ENCODE peak calls at places on chromosome 2, in ten cellular contexts. One of them, this sample, is unnamed.

GRCh38 chr2:191566347-191566746 is 111.6 kb upstream of the NABP1 start:
- DNase-seq in tibial nerve: peak; percentile 79
- DNase-seq in SJSA1: peak; percentile 77
- DNase-seq in NT2/D1: peak; percentile 74
- DNase-seq in cardiac muscle cell: peak; percentile 73
- DNase-seq in neural progenitor cell: peak; percentile 82
- DNase-seq in ovary: no peak
- DNase-seq in spleen: no peak
- DNase-seq in pancreas: peak; percentile 62
- DNase-seq in heart right ventricle: no peak
- DNase-seq in this sample: peak; percentile 47

GRCh38 chr2:46490521-46491141 is 11.3 kb downstream of the TMEM247 start:
- DNase-seq in tibial nerve: peak; percentile 49
- DNase-seq in NT2/D1: no peak
- DNase-seq in pancreas: no peak
- DNase-seq in ovary: peak; percentile 68
- DNase-seq in neural progenitor cell: no peak
- DNase-seq in spleen: peak; percentile 86
- DNase-seq in SJSA1: no peak
- DNase-seq in cardiac muscle cell: peak; percentile 66
- DNase-seq in heart right ventricle: peak; percentile 61
- DNase-seq in this sample: no peak

GRCh38 chr2:178233428-178233827 is 39.1 kb downstream of the OSBPL6 start:
- DNase-seq in spleen: no peak
- DNase-seq in cardiac muscle cell: no peak
- DNase-seq in NT2/D1: no peak
- DNase-seq in pancreas: no peak
- DNase-seq in SJSA1: no peak
- DNase-seq in ovary: no peak
- DNase-seq in tibial nerve: no peak
- DNase-seq in heart right ventricle: no peak
- DNase-seq in neural progenitor cell: no peak
- DNase-seq in this sample: no peak

GRCh38 chr2:46216213-46216612 is 81.0 kb upstream of the EPAS1 start:
- DNase-seq in ovary: no peak
- DNase-seq in pancreas: no peak
- DNase-seq in SJSA1: no peak
- DNase-seq in spleen: no peak
- DNase-seq in tibial nerve: no peak
- DNase-seq in cardiac muscle cell: no peak
- DNase-seq in NT2/D1: no peak
- DNase-seq in heart right ventricle: no peak
- DNase-seq in neural progenitor cell: no peak
- DNase-seq in this sample: no peak

GRCh38 chr2:136117909-136118818 is at the start of gene CXCR4:
- DNase-seq in neural progenitor cell: peak; percentile 95
- DNase-seq in NT2/D1: peak; percentile 85
- DNase-seq in spleen: peak; percentile 98
- DNase-seq in cardiac muscle cell: peak; percentile 40
- DNase-seq in pancreas: peak; percentile 85
- DNase-seq in SJSA1: peak; percentile 24
- DNase-seq in ovary: no peak
- DNase-seq in heart right ventricle: peak; percentile 76
- DNase-seq in tibial nerve: peak; percentile 65
- DNase-seq in this sample: peak; percentile 86

GRCh38 chr2:160375802-160376469 is 117.7 kb downstream of the RBMS1 start:
- DNase-seq in spleen: no peak
- DNase-seq in tibial nerve: no peak
- DNase-seq in ovary: no peak
- DNase-seq in cardiac muscle cell: peak; percentile 82
- DNase-seq in NT2/D1: no peak
- DNase-seq in heart right ventricle: no peak
- DNase-seq in neural progenitor cell: no peak
- DNase-seq in pancreas: no peak
- DNase-seq in SJSA1: peak; percentile 74
- DNase-seq in this sample: no peak

GRCh38 chr2:160667811-160668210 is 174.2 kb upstream of the RBMS1 start:
- DNase-seq in pancreas: no peak
- DNase-seq in SJSA1: no peak
- DNase-seq in heart right ventricle: no peak
- DNase-seq in cardiac muscle cell: no peak
- DNase-seq in tibial nerve: no peak
- DNase-seq in NT2/D1: no peak
- DNase-seq in spleen: no peak
- DNase-seq in ovary: no peak
- DNase-seq in neural progenitor cell: no peak
- DNase-seq in this sample: no peak

GRCh38 chr2:109120166-109120565 is 8.8 kb upstream of the SH3RF3 start:
- DNase-seq in cardiac muscle cell: no peak
- DNase-seq in tibial nerve: no peak
- DNase-seq in pancreas: no peak
- DNase-seq in heart right ventricle: no peak
- DNase-seq in spleen: no peak
- DNase-seq in SJSA1: no peak
- DNase-seq in neural progenitor cell: no peak
- DNase-seq in NT2/D1: no peak
- DNase-seq in ovary: no peak
- DNase-seq in this sample: no peak

GRCh38 chr2:84786601-84787000 is 94.3 kb downstream of the TRABD2A start:
- DNase-seq in cardiac muscle cell: no peak
- DNase-seq in pancreas: no peak
- DNase-seq in heart right ventricle: no peak
- DNase-seq in neural progenitor cell: no peak
- DNase-seq in spleen: no peak
- DNase-seq in NT2/D1: no peak
- DNase-seq in ovary: no peak
- DNase-seq in SJSA1: no peak
- DNase-seq in tibial nerve: no peak
- DNase-seq in this sample: no peak

GRCh38 chr2:67560818-67561221 is 163.7 kb downstream of the ETAA1 start:
- DNase-seq in heart right ventricle: no peak
- DNase-seq in cardiac muscle cell: peak; percentile 59
- DNase-seq in ovary: no peak
- DNase-seq in SJSA1: no peak
- DNase-seq in spleen: no peak
- DNase-seq in NT2/D1: no peak
- DNase-seq in tibial nerve: no peak
- DNase-seq in pancreas: no peak
- DNase-seq in neural progenitor cell: no peak
- DNase-seq in this sample: no peak

GRCh38 chr2:225073198-225073597 is 30.9 kb upstream of the DOCK10 start:
- DNase-seq in cardiac muscle cell: no peak
- DNase-seq in spleen: no peak
- DNase-seq in ovary: no peak
- DNase-seq in SJSA1: no peak
- DNase-seq in heart right ventricle: no peak
- DNase-seq in neural progenitor cell: no peak
- DNase-seq in NT2/D1: peak; percentile 72
- DNase-seq in tibial nerve: no peak
- DNase-seq in pancreas: no peak
- DNase-seq in this sample: no peak

GRCh38 chr2:42567389-42567788 is 1.0 kb upstream of the MTA3 start:
- DNase-seq in spleen: no peak
- DNase-seq in ovary: no peak
- DNase-seq in heart right ventricle: no peak
- DNase-seq in pancreas: no peak
- DNase-seq in cardiac muscle cell: peak; percentile 53
- DNase-seq in SJSA1: peak; percentile 61
- DNase-seq in tibial nerve: no peak
- DNase-seq in NT2/D1: no peak
- DNase-seq in neural progenitor cell: no peak
- DNase-seq in this sample: no peak
- H3K4me1 ChIP-seq in spleen: peaks cover 32% of the 10 kb centered on the region
- H3K4me1 ChIP-seq in ovary: peaks cover 14% of the 10 kb centered on the region
- H3K4me1 ChIP-seq in heart right ventricle: no peaks in the 10 kb centered on the region
- H3K4me1 ChIP-seq in pancreas: peaks cover 8% of the 10 kb centered on the region
- H3K4me1 ChIP-seq in cardiac muscle cell: peaks cover 10% of the 10 kb centered on the region
- H3K4me1 ChIP-seq in SJSA1: peaks cover 26% of the 10 kb centered on the region
- H3K4me1 ChIP-seq in tibial nerve: no peaks in the 10 kb centered on the region
- H3K4me1 ChIP-seq in NT2/D1: peaks cover 2% of the 10 kb centered on the region
- H3K4me1 ChIP-seq in neural progenitor cell: peaks cover 17% of the 10 kb centered on the region
- H3K4me1 ChIP-seq in this sample: peaks cover 6% of the 10 kb centered on the region

GRCh38 chr2:23545811-23546210 is 160.8 kb downstream of the KLHL29 start:
- DNase-seq in pancreas: no peak
- DNase-seq in neural progenitor cell: no peak
- DNase-seq in SJSA1: no peak
- DNase-seq in ovary: no peak
- DNase-seq in cardiac muscle cell: no peak
- DNase-seq in NT2/D1: no peak
- DNase-seq in tibial nerve: no peak
- DNase-seq in heart right ventricle: no peak
- DNase-seq in spleen: no peak
- DNase-seq in this sample: no peak

GRCh38 chr2:23544589-23545295 is 159.8 kb downstream of the KLHL29 start:
- DNase-seq in tibial nerve: no peak
- DNase-seq in cardiac muscle cell: no peak
- DNase-seq in ovary: no peak
- DNase-seq in spleen: no peak
- DNase-seq in pancreas: no peak
- DNase-seq in neural progenitor cell: no peak
- DNase-seq in SJSA1: no peak
- DNase-seq in heart right ventricle: no peak
- DNase-seq in NT2/D1: no peak
- DNase-seq in this sample: no peak

GRCh38 chr2:23546913-23547312 is 161.9 kb downstream of the KLHL29 start:
- DNase-seq in heart right ventricle: no peak
- DNase-seq in tibial nerve: no peak
- DNase-seq in pancreas: no peak
- DNase-seq in spleen: no peak
- DNase-seq in cardiac muscle cell: no peak
- DNase-seq in ovary: no peak
- DNase-seq in NT2/D1: no peak
- DNase-seq in neural progenitor cell: no peak
- DNase-seq in SJSA1: no peak
- DNase-seq in this sample: no peak

GRCh38 chr2:23547725-23548124 is 162.7 kb downstream of the KLHL29 start:
- DNase-seq in neural progenitor cell: no peak
- DNase-seq in pancreas: no peak
- DNase-seq in SJSA1: no peak
- DNase-seq in ovary: no peak
- DNase-seq in heart right ventricle: no peak
- DNase-seq in spleen: no peak
- DNase-seq in tibial nerve: no peak
- DNase-seq in cardiac muscle cell: no peak
- DNase-seq in NT2/D1: no peak
- DNase-seq in this sample: no peak

GRCh38 chr2:23545391-23545790 is 160.4 kb downstream of the KLHL29 start:
- DNase-seq in pancreas: no peak
- DNase-seq in cardiac muscle cell: peak; percentile 69
- DNase-seq in spleen: no peak
- DNase-seq in neural progenitor cell: no peak
- DNase-seq in tibial nerve: no peak
- DNase-seq in ovary: no peak
- DNase-seq in heart right ventricle: no peak
- DNase-seq in NT2/D1: no peak
- DNase-seq in SJSA1: no peak
- DNase-seq in this sample: no peak
- H3K4me1 ChIP-seq in pancreas: no peaks in the 10 kb centered on the region
- H3K4me1 ChIP-seq in cardiac muscle cell: peaks cover 7% of the 10 kb centered on the region
- H3K4me1 ChIP-seq in spleen: peaks cover 26% of the 10 kb centered on the region
- H3K4me1 ChIP-seq in neural progenitor cell: peaks cover 8% of the 10 kb centered on the region
- H3K4me1 ChIP-seq in tibial nerve: peaks cover 5% of the 10 kb centered on the region
- H3K4me1 ChIP-seq in ovary: peaks cover 3% of the 10 kb centered on the region
- H3K4me1 ChIP-seq in heart right ventricle: peaks cover 9% of the 10 kb centered on the region
- H3K4me1 ChIP-seq in NT2/D1: peaks cover 15% of the 10 kb centered on the region
- H3K4me1 ChIP-seq in SJSA1: peaks cover 16% of the 10 kb centered on the region
- H3K4me1 ChIP-seq in this sample: no peaks in the 10 kb centered on the region

DNA sequence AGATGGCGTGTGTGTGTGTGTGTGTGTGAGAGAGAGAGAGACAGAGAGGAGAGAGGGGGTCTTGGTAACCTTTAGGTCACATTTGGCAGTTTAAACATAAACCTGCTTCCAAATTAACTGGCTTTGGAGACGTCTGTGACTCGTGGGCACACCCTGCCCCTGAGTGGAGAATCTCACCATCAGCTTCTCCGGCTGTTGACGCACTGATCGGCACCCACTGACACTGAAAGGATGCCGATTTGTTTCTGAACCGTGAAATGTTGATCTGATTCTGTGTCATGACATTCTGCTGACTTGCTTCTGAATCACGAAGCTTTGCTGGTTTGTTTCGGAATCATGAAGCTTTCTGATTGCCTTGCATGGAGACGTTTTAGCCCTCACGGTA is 114.7 kb downstream of the RTP5 start:
- DNase-seq in NT2/D1: no peak
- DNase-seq in SJSA1: no peak
- DNase-seq in heart right ventricle: no peak
- DNase-seq in pancreas: no peak
- DNase-seq in ovary: no peak
- DNase-seq in tibial nerve: no peak
- DNase-seq in spleen: peak; percentile 38
- DNase-seq in cardiac muscle cell: no peak
- DNase-seq in neural progenitor cell: no peak
- DNase-seq in this sample: no peak
- H3K4me1 ChIP-seq in NT2/D1: no peaks in the 10 kb centered on the region
- H3K4me1 ChIP-seq in SJSA1: peaks cover 26% of the 10 kb centered on the region
- H3K4me1 ChIP-seq in heart right ventricle: no peaks in the 10 kb centered on the region
- H3K4me1 ChIP-seq in pancreas: peaks cover 2% of the 10 kb centered on the region
- H3K4me1 ChIP-seq in ovary: peaks cover 3% of the 10 kb centered on the region
- H3K4me1 ChIP-seq in tibial nerve: no peaks in the 10 kb centered on the region
- H3K4me1 ChIP-seq in spleen: peaks cover 6% of the 10 kb centered on the region
- H3K4me1 ChIP-seq in cardiac muscle cell: no peaks in the 10 kb centered on the region
- H3K4me1 ChIP-seq in neural progenitor cell: no peaks in the 10 kb centered on the region
- H3K4me1 ChIP-seq in this sample: no peaks in the 10 kb centered on the region

GRCh38 chr2:239323473-239323872 is 77.3 kb downstream of the HDAC4 start:
- DNase-seq in cardiac muscle cell: no peak
- DNase-seq in SJSA1: no peak
- DNase-seq in tibial nerve: no peak
- DNase-seq in NT2/D1: no peak
- DNase-seq in heart right ventricle: no peak
- DNase-seq in ovary: no peak
- DNase-seq in neural progenitor cell: no peak
- DNase-seq in spleen: peak; percentile 56
- DNase-seq in pancreas: no peak
- DNase-seq in this sample: no peak

GRCh38 chr2:239324456-239324855 is 76.4 kb downstream of the HDAC4 start:
- DNase-seq in cardiac muscle cell: no peak
- DNase-seq in spleen: no peak
- DNase-seq in pancreas: no peak
- DNase-seq in tibial nerve: no peak
- DNase-seq in neural progenitor cell: no peak
- DNase-seq in SJSA1: peak; percentile 55
- DNase-seq in ovary: peak; percentile 5
- DNase-seq in heart right ventricle: no peak
- DNase-seq in NT2/D1: no peak
- DNase-seq in this sample: no peak

GRCh38 chr2:239322414-239323086 is 78.3 kb downstream of the HDAC4 start:
- DNase-seq in neural progenitor cell: no peak
- DNase-seq in SJSA1: peak; percentile 58
- DNase-seq in tibial nerve: no peak
- DNase-seq in spleen: peak; percentile 75
- DNase-seq in heart right ventricle: no peak
- DNase-seq in NT2/D1: no peak
- DNase-seq in pancreas: no peak
- DNase-seq in cardiac muscle cell: peak; percentile 68
- DNase-seq in ovary: no peak
- DNase-seq in this sample: peak; percentile 16

GRCh38 chr2:239319261-239319661 is 81.6 kb downstream of the HDAC4 start:
- DNase-seq in heart right ventricle: no peak
- DNase-seq in ovary: peak; percentile 69
- DNase-seq in cardiac muscle cell: no peak
- DNase-seq in neural progenitor cell: no peak
- DNase-seq in SJSA1: peak; percentile 44
- DNase-seq in tibial nerve: peak; percentile 51
- DNase-seq in NT2/D1: no peak
- DNase-seq in pancreas: no peak
- DNase-seq in spleen: peak; percentile 83
- DNase-seq in this sample: no peak

GRCh38 chr2:239321596-239322413 is 79.0 kb downstream of the HDAC4 start:
- DNase-seq in tibial nerve: no peak
- DNase-seq in SJSA1: no peak
- DNase-seq in spleen: peak; percentile 64
- DNase-seq in heart right ventricle: no peak
- DNase-seq in cardiac muscle cell: no peak
- DNase-seq in pancreas: no peak
- DNase-seq in ovary: peak; percentile 2
- DNase-seq in neural progenitor cell: no peak
- DNase-seq in NT2/D1: no peak
- DNase-seq in this sample: peak; percentile 14
- H3K4me1 ChIP-seq in tibial nerve: no peaks in the 10 kb centered on the region
- H3K4me1 ChIP-seq in SJSA1: peaks cover 60% of the 10 kb centered on the region
- H3K4me1 ChIP-seq in spleen: peaks cover 67% of the 10 kb centered on the region
- H3K4me1 ChIP-seq in heart right ventricle: peaks cover 19% of the 10 kb centered on the region
- H3K4me1 ChIP-seq in cardiac muscle cell: peaks cover 27% of the 10 kb centered on the region
- H3K4me1 ChIP-seq in pancreas: no peaks in the 10 kb centered on the region
- H3K4me1 ChIP-seq in ovary: peaks cover 2% of the 10 kb centered on the region
- H3K4me1 ChIP-seq in neural progenitor cell: peaks cover 36% of the 10 kb centered on the region
- H3K4me1 ChIP-seq in NT2/D1: no peaks in the 10 kb centered on the region
- H3K4me1 ChIP-seq in this sample: peaks cover 37% of the 10 kb centered on the region